ENCODE peak calls at places on chromosomes 11 and 22, in ten cellular contexts. K, N, A, Z, I, F, S, J, R and Y are unnamed samples.

GRCh38 chr11:63443714-63444113 is 47.3 kb downstream of the PLAAT5 start:
- DNase-seq in J (no peak), R (no peak), K (no peak), Z (no peak), S (no peak), I (no peak), N (no peak), A (no peak), F (no peak), Y (no peak)

GRCh38 chr22:22371031-22371541 is 126.5 kb downstream of the VPREB1 start:
- DNase-seq in I (no peak), R (no peak), A (no peak), K (peak; percentile 63), F (no peak), J (peak; percentile 1), S (no peak), N (no peak), Z (no peak), Y (no peak)

GRCh38 chr22:36762687-36763260 is 13.1 kb downstream of the IFT27 start:
- DNase-seq in A (no peak), N (no peak), J (peak; percentile 18), Z (peak; percentile 76), S (no peak), F (peak; percentile 95), I (no peak), K (peak; percentile 22), R (no peak), Y (no peak)

GRCh38 chr11:119729581-119730346 is 764 bp upstream of the NECTIN1 start:
- DNase-seq in R (peak; percentile 50), K (peak; percentile 71), F (peak; percentile 81), I (no peak), S (no peak), N (no peak), J (peak; percentile 63), A (no peak), Z (peak; percentile 57), Y (no peak)

GRCh38 chr11:47271328-47271727 is 1.4 kb downstream of the MADD start:
- DNase-seq in A (no peak), I (no peak), R (no peak), N (no peak), J (no peak), F (no peak), S (no peak), Z (no peak), K (no peak), Y (no peak)

GRCh38 chr11:36306888-36307287 is 10.8 kb downstream of the PRR5L start:
- DNase-seq in K (peak; percentile 66), N (no peak), Z (peak; percentile 62), I (no peak), F (no peak), S (peak; percentile 9), R (peak; percentile 37), A (no peak), J (peak; percentile 60), Y (no peak)

GRCh38 chr11:108278546-108278945 is 55.7 kb downstream of the ATM start:
- DNase-seq in R (no peak), F (no peak), Z (peak; percentile 13), N (no peak), I (no peak), J (peak; percentile 1), A (no peak), S (no peak), K (peak; percentile 68), Y (no peak)

GRCh38 chr22:46049726-46050450 is 72.9 kb upstream of the WNT7B start:
- DNase-seq in Z (no peak), N (no peak), K (peak; percentile 35), F (peak; percentile 64), R (no peak), A (no peak), J (no peak), I (no peak), S (no peak), Y (no peak)

GRCh38 chr11:108666373-108666772 is 1.5 kb downstream of the DDX10 start:
- DNase-seq in I (no peak), K (peak; percentile 56), F (no peak), A (no peak), S (no peak), J (peak; percentile 15), Z (no peak), N (no peak), R (no peak), Y (no peak)

GRCh38 chr11:85811624-85812023 is 683 bp upstream of the SYTL2 start:
- DNase-seq in J (no peak), R (no peak), N (no peak), K (peak; percentile 52), Z (no peak), F (no peak), S (no peak), A (no peak), I (no peak), Y (no peak)

GRCh38 chr11:71169328-71169727 is 83.0 kb downstream of the SHANK2 start:
- DNase-seq in N (no peak), S (no peak), A (no peak), K (no peak), R (no peak), F (peak; percentile 8), J (no peak), Z (no peak), I (no peak), Y (peak; percentile 43)

GRCh38 chr11:131858495-131858894 is 488.1 kb downstream of the NTM start:
- DNase-seq in N (no peak), K (no peak), I (no peak), J (no peak), Z (no peak), R (no peak), F (no peak), S (no peak), A (no peak), Y (no peak)

GRCh38 chr11:26134481-26135355 is 197.2 kb upstream of the ANO3 start:
- DNase-seq in F (no peak), R (no peak), K (peak; percentile 68), A (no peak), Z (peak; percentile 54), S (peak; percentile 16), J (peak; percentile 24), N (peak; percentile 6), I (no peak), Y (no peak)

GRCh38 chr22:29603358-29604191 is at the start of gene NF2:
- DNase-seq in Z (peak; percentile 99), R (peak; percentile 99), K (peak; percentile 100), F (peak; percentile 99), S (peak; percentile 96), N (peak; percentile 99), A (peak; percentile 95), J (peak; percentile 99), I (peak; percentile 99), Y (peak; percentile 98)
- TF ChIP-seq CTCF in Z (no peak), R (no peak), K (no peak), F (no peak), S (no peak), N (no peak), A (no peak), J (no peak), I (no peak), Y (no peak)

GRCh38 chr11:76962583-76963416 is 71.4 kb upstream of the B3GNT6 start:
- DNase-seq in S (no peak), F (no peak), Z (no peak), N (no peak), I (peak; percentile 35), R (no peak), A (no peak), K (no peak), J (no peak), Y (no peak)
- H3K4me3 ChIP-seq in S (no peak overlapping the region), F (no peak overlapping the region), Z (no peak overlapping the region), N (no peak overlapping the region), I (no peak overlapping the region), R (no peak overlapping the region), A (no peak overlapping the region), K (no peak overlapping the region), J (no peak overlapping the region), Y (no peak overlapping the region)

DNA sequence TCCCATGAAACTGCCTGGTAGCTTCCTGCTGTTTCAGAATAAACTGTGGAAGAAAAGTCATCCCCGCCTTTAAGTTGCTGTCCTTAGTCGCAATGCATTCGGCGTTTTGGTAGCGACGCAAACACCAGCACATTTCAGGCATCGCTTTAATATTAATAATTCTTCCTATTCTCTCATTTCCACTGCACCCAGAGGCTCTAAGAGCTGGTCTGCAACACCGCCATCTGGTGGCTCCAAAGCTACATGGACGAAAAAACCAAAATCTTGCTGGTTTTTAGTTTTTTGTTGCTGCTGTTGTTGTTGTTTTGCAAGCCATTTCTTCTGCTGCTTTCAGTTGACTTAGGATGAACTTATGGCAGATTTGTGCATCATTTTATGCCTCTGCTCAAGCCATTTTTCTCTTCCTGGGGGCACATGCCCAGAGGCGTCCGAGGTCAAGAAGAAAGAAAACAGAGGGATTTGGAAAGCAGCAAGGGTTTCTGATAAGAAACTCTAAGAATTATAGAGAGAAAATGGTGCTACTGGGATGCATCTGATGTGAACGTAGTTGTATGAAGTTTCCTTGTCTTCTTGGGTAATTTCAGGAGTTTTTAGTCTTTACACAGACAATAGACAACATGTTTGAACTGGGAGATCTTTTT is 345.4 kb upstream of the KIRREL3 start:
- DNase-seq in N (peak; percentile 2), F (no peak), R (peak; percentile 3), A (no peak), I (no peak), S (no peak), K (peak; percentile 76), Z (peak; percentile 16), J (peak; percentile 19), Y (no peak)
- TF ChIP-seq CTCF in N (peak; percentile 89), F (peak; percentile 33), R (peak; percentile 78), A (peak; percentile 79), I (peak; percentile 83), S (peak; percentile 87), K (peak; percentile 94), Z (peak; percentile 76), J (peak; percentile 61), Y (peak; percentile 89)

GRCh38 chr11:31882951-31883392 is 71.8 kb upstream of the PAX6 start:
- DNase-seq in K (peak; percentile 77), J (no peak), I (no peak), N (peak; percentile 62), A (no peak), S (no peak), R (peak; percentile 25), F (no peak), Z (no peak), Y (peak; percentile 31)
- H3K4me3 ChIP-seq in K (no peak overlapping the region), J (no peak overlapping the region), I (no peak overlapping the region), N (no peak overlapping the region), A (no peak overlapping the region), S (no peak overlapping the region), R (no peak overlapping the region), F (no peak overlapping the region), Z (no peak overlapping the region), Y (no peak overlapping the region)